ENCODE peak calls at places on chromosomes 13 and 19, in four cellular contexts. O is HFFc6, J is glutamatergic neuron, X is nephron progenitor cell. C is an unnamed sample.

GRCh38 chr19:11377237-11377636 is 2.8 kb downstream of the SWSAP1 start:
- DNase-seq in X (no peak), O (peak; percentile 85), J (no peak), C (peak; percentile 37)

GRCh38 chr19:24074720-24075119 is 12.3 kb upstream of the ZNF254 start:
- DNase-seq in J (no peak), O (peak; percentile 48), X (no peak), C (no peak)

GRCh38 chr19:35644987-35645679 is 3.0 kb upstream of the COX6B1 start:
- DNase-seq in X (peak; percentile 93), O (no peak), J (peak; percentile 76), C (peak; percentile 83)

GRCh38 chr19:38733241-38733492 is 11.1 kb downstream of the CAPN12 start:
- DNase-seq in X (no peak), O (no peak), J (no peak), C (no peak)

GRCh38 chr13:50352720-50353491 is 337.7 kb downstream of the KCNRG start:
- DNase-seq in O (no peak), X (no peak), J (no peak), C (no peak)

GRCh38 chr19:58579473-58580142 is 6.5 kb upstream of the MZF1 start:
- DNase-seq in O (no peak), X (no peak), J (no peak), C (no peak)

GRCh38 chr13:106488671-106489070 is 46.8 kb downstream of the EFNB2 start:
- DNase-seq in J (no peak), O (no peak), X (no peak), C (no peak)

GRCh38 chr13:112464720-112465119 is 88.6 kb downstream of the SPACA7 start:
- DNase-seq in J (no peak), O (no peak), X (no peak), C (no peak)

GRCh38 chr13:46751811-46752635 is 44.9 kb downstream of the ESD start:
- DNase-seq in O (peak; percentile 15), J (no peak), X (no peak), C (no peak)

GRCh38 chr19:38497907-38498306 is 64.4 kb downstream of the RYR1 start:
- DNase-seq in J (no peak), X (no peak), O (no peak), C (no peak)

GRCh38 chr13:48500652-48501197 is 32.2 kb downstream of the RCBTB2 start:
- DNase-seq in O (peak; percentile 80), J (no peak), X (no peak), C (no peak)

GRCh38 chr19:50838239-50838638 is 4.9 kb upstream of the KLK15 start:
- DNase-seq in J (no peak), X (no peak), O (no peak), C (no peak)

GRCh38 chr13:26384587-26384986 is 130.7 kb downstream of the CDK8 start:
- DNase-seq in O (no peak), X (no peak), J (no peak), C (no peak)

GRCh38 chr19:18167975-18168645 is 5.5 kb upstream of the IFI30 start:
- DNase-seq in O (peak; percentile 24), X (peak; percentile 68), J (peak; percentile 73), C (peak; percentile 68)

GRCh38 chr19:3146677-3147100 is 10.9 kb downstream of the GNA15 start:
- DNase-seq in O (no peak), X (peak; percentile 55), J (peak; percentile 59), C (peak; percentile 51)

GRCh38 chr13:33264620-33264978 is 21.0 kb downstream of the STARD13 start:
- DNase-seq in J (no peak), X (no peak), O (no peak), C (no peak)

GRCh38 chr13:59861676-59862075 is 302.1 kb downstream of the DIAPH3 start:
- DNase-seq in J (no peak), X (no peak), O (no peak), C (no peak)

GRCh38 chr13:31846984-31847752 is 107.8 kb downstream of the RXFP2 start:
- DNase-seq in J (no peak), O (no peak), X (no peak), C (no peak)

GRCh38 chr19:33677745-33678426 is 56.1 kb downstream of the CHST8 start:
- DNase-seq in J (no peak), X (peak; percentile 65), O (no peak), C (no peak)

GRCh38 chr19:48696353-48697010 is 711 bp downstream of the FUT2 start:
- DNase-seq in O (no peak), J (no peak), X (no peak), C (no peak)

GRCh38 chr19:53870485-53870844 is 2.8 kb downstream of the MYADM start:
- DNase-seq in O (no peak), J (no peak), X (peak; percentile 15), C (no peak)

GRCh38 chr19:53871448-53871847 is 3.8 kb downstream of the MYADM start:
- DNase-seq in X (no peak), O (no peak), J (no peak), C (no peak)

GRCh38 chr19:53868091-53868891 is 608 bp downstream of the MYADM start:
- DNase-seq in J (peak; percentile 40), O (peak; percentile 64), X (peak; percentile 55), C (peak; percentile 51)

GRCh38 chr19:53867225-53868090 is at the start of gene MYADM:
- DNase-seq in O (peak; percentile 99), X (peak; percentile 100), J (peak; percentile 99), C (peak; percentile 97)

DNA sequence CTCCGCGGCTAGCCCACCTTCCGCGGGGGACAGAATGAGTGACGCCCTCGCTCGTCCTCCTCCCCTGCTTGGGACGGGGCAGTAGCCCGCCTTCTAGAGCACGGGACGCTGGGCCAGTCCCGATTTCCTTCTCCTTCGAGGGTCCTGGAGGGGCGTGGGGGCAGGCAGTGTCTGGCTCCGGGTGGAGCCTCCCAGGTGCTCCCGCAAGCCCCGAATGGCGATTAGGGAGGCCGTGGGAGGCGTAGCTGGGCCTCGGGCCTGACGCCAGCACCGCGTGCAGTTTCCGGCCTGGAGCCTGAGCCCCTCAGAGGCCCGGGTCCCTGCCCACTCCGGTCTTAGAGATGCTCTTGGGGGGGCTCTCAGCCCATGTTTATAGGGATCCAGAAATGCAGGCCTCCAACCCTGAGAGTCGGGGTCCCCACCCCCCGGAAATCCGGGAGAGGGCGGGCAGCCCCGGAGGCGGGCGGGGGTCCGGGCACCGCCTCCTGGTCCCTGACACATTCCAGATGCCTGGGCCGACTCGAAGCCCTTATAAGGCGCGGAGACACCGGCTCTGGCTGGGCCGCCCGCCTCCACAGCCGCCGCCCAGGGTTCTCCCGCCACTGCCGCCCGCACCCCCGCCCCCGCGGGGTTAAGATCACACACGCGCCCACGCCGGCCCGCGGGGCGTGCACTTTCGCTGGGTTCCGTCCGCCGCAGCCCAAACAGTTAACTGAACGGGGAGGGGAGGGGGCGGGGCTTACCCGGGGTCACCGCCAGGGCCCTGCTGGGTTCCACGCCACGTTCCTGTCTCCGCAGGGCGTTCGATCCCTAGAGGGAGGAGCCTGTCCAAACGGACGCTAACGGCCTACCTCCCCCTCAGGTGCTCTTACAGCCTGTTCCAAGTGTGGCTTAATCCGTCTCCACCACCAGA is 1.5 kb downstream of the MYADM start:
- DNase-seq in J (peak; percentile 83), O (peak; percentile 88), X (peak; percentile 89), C (peak; percentile 92)
- TF ChIP-seq CTCF in J (no peak), O (peak; percentile 40), X (no peak), C (peak; percentile 13)

DNA sequence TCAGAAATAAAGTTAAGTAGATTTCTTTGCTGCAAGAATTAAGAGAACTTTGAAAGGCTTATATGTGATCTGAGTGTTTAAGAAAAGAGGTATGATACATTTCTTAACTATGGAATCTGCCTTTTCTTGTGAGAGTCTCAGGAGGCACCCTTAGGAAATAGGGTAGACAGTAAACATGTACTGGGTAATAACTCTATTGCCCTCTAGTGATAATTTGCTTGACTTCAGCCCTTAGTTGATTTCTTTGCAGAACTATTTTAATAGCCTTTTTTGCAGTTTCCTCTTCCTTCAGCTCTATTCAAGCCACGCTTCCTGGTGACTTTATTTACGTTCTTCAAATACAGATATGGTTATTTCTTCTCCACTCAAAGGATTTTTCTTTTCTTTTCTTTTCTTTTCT is 37.0 kb upstream of the CCNA1 start:
- DNase-seq in O (peak; percentile 61), X (no peak), J (no peak), C (no peak)
- TF ChIP-seq CTCF in O (peak; percentile 73), X (no peak), J (no peak), C (no peak)

DNA sequence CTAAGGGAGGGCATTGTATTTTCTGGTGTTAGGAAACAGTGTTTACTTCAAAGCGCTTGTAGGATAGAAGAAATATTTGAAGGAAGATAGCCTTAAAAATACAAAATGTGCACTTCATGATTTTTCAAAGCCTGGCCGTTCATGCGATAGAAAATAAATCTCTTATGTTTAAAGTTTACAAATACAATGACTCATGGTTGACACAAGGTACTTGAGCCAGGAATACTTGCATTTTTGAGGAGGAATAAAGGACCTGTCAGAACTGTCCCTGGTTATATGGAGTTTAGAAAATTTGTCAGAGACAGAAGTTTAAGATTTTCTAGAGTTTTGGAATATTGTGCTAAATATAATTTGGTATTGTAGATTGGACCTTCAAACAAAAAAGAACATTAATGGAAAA is 1223.2 kb upstream of the SLC10A2 start:
- DNase-seq in O (no peak), X (no peak), J (no peak), C (no peak)
- TF ChIP-seq CTCF in O (no peak), X (no peak), J (no peak), C (no peak)

GRCh38 chr19:32677657-32678056 is 2.0 kb downstream of the RGS9BP start:
- DNase-seq in O (no peak), X (peak; percentile 46), J (no peak), C (no peak)
- TF ChIP-seq CTCF in O (peak; percentile 21), X (no peak), J (no peak), C (peak; percentile 6)

GRCh38 chr13:44573071-44573470 is 3.1 kb downstream of the TSC22D1 start:
- DNase-seq in J (no peak), X (peak; percentile 8), O (no peak), C (no peak)
- TF ChIP-seq CTCF in J (no peak), X (no peak), O (no peak), C (no peak)

GRCh38 chr13:42836930-42837329 is 55.5 kb downstream of the FAM216B start:
- DNase-seq in O (peak; percentile 61), J (no peak), X (no peak), C (peak; percentile 33)
- TF ChIP-seq CTCF in O (peak; percentile 66), J (no peak), X (no peak), C (peak; percentile 58)

GRCh38 chr13:41541142-41541938 is 84.0 kb downstream of the RGCC start:
- DNase-seq in O (no peak), X (no peak), J (no peak), C (no peak)
- TF ChIP-seq CTCF in O (no peak), X (no peak), J (no peak), C (no peak)

GRCh38 chr19:41785653-41786052 is 10.7 kb upstream of the CEACAM3 start:
- DNase-seq in J (peak; percentile 68), X (peak; percentile 61), O (peak; percentile 39), C (peak; percentile 59)

DNA sequence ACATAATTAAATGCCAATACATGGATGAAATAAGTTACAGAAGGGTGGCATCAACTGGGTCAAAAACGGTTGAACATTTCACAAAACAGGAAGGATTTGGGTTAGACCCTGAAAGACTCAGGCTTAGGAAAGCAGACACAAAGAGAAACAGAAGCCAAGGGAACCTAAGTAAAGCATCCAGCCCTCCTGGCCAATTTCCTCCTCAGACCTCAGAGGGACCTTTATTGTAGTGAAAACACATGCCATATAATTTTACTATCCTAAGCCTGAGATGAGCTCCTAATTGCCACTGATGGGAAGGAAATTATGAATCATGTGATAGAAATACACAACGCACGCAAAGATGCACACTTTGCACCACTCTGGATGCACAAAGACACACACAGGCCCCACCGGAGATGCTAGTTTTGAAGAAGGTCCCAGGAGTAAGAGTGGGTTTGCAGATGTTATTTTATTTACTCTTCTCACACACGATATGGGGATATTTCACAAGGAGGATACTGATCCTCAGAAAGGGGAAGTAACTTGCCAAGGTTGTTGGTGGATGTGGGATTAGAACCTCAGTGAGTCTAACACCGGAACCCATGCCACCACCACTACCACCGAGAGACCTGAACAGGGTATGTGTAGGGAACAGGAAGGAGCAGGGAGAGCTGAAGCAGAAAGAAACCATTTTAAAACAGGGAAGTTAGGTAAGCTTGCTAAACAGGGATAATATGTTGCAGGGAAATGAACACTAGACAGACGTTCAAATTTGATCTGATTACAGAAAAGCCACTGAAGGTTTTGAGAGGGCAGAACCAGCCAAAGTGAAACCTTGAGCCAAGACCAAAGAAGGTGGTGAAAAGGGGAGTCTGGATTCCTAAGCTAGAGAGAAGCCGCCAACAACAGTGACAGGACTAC is 11.8 kb upstream of the CEACAM3 start:
- DNase-seq in X (no peak), J (no peak), O (no peak), C (no peak)
- TF ChIP-seq CTCF in X (no peak), J (no peak), O (no peak), C (no peak)

C was measured in BE2C.